ENCODE peak calls at places on chromosomes 5 and 9, in seven cellular contexts. One of them, this sample, is unnamed.

GRCh38 chr5:44365351-44365750 is 23.9 kb downstream of the FGF10 start:
- DNase-seq in OCI-LY7: no peak
- DNase-seq in T-helper 9 cell: no peak
- DNase-seq in GM20000: no peak
- DNase-seq in activated T-helper 1 cell treated with anti-CD3 and anti-CD28 coated beads, Interleukin-2, amount 50 U/mL, for 16 hours: no peak
- DNase-seq in GOT3: no peak
- DNase-seq in left ventricle myocardium inferior: no peak
- DNase-seq in this sample: no peak

GRCh38 chr5:68918306-68918705 is 175.5 kb upstream of the SLC30A5 start:
- DNase-seq in OCI-LY7: no peak
- DNase-seq in T-helper 9 cell: no peak
- DNase-seq in GM20000: no peak
- DNase-seq in activated T-helper 1 cell treated with anti-CD3 and anti-CD28 coated beads, Interleukin-2, amount 50 U/mL, for 16 hours: no peak
- DNase-seq in GOT3: no peak
- DNase-seq in left ventricle myocardium inferior: no peak
- DNase-seq in this sample: no peak

GRCh38 chr5:16913840-16914435 is 22.1 kb downstream of the MYO10 start:
- DNase-seq in OCI-LY7: no peak
- DNase-seq in T-helper 9 cell: no peak
- DNase-seq in GM20000: no peak
- DNase-seq in activated T-helper 1 cell treated with anti-CD3 and anti-CD28 coated beads, Interleukin-2, amount 50 U/mL, for 16 hours: no peak
- DNase-seq in GOT3: no peak
- DNase-seq in left ventricle myocardium inferior: no peak
- DNase-seq in this sample: no peak

GRCh38 chr9:122051401-122052346 is 41.4 kb downstream of the TTLL11 start:
- DNase-seq in OCI-LY7: no peak
- DNase-seq in T-helper 9 cell: no peak
- DNase-seq in GM20000: peak
- DNase-seq in activated T-helper 1 cell treated with anti-CD3 and anti-CD28 coated beads, Interleukin-2, amount 50 U/mL, for 16 hours: no peak
- DNase-seq in GOT3: no peak
- DNase-seq in left ventricle myocardium inferior: no peak
- DNase-seq in this sample: no peak

GRCh38 chr5:38994329-38994927 is 79.8 kb downstream of the RICTOR start:
- DNase-seq in OCI-LY7: no peak
- DNase-seq in T-helper 9 cell: no peak
- DNase-seq in GM20000: peak
- DNase-seq in activated T-helper 1 cell treated with anti-CD3 and anti-CD28 coated beads, Interleukin-2, amount 50 U/mL, for 16 hours: no peak
- DNase-seq in GOT3: no peak
- DNase-seq in left ventricle myocardium inferior: no peak
- DNase-seq in this sample: peak

GRCh38 chr9:98146101-98146991 is 27.3 kb upstream of the TRIM14 start:
- DNase-seq in OCI-LY7: no peak
- DNase-seq in T-helper 9 cell: no peak
- DNase-seq in GM20000: peak
- DNase-seq in activated T-helper 1 cell treated with anti-CD3 and anti-CD28 coated beads, Interleukin-2, amount 50 U/mL, for 16 hours: no peak
- DNase-seq in GOT3: no peak
- DNase-seq in left ventricle myocardium inferior: peak
- DNase-seq in this sample: peak

GRCh38 chr9:101479337-101480045 is 43.9 kb upstream of the ALDOB start:
- DNase-seq in OCI-LY7: no peak
- DNase-seq in T-helper 9 cell: no peak
- DNase-seq in GM20000: no peak
- DNase-seq in activated T-helper 1 cell treated with anti-CD3 and anti-CD28 coated beads, Interleukin-2, amount 50 U/mL, for 16 hours: no peak
- DNase-seq in GOT3: no peak
- DNase-seq in left ventricle myocardium inferior: no peak
- DNase-seq in this sample: no peak

GRCh38 chr9:86126998-86127972 is 27.9 kb upstream of the GOLM1 start:
- DNase-seq in OCI-LY7: no peak
- DNase-seq in T-helper 9 cell: no peak
- DNase-seq in GM20000: no peak
- DNase-seq in activated T-helper 1 cell treated with anti-CD3 and anti-CD28 coated beads, Interleukin-2, amount 50 U/mL, for 16 hours: no peak
- DNase-seq in GOT3: no peak
- DNase-seq in left ventricle myocardium inferior: peak
- DNase-seq in this sample: no peak

GRCh38 chr5:173920024-173920753 is 32.0 kb downstream of the CPEB4 start:
- DNase-seq in OCI-LY7: no peak
- DNase-seq in T-helper 9 cell: no peak
- DNase-seq in GM20000: no peak
- DNase-seq in activated T-helper 1 cell treated with anti-CD3 and anti-CD28 coated beads, Interleukin-2, amount 50 U/mL, for 16 hours: no peak
- DNase-seq in GOT3: no peak
- DNase-seq in left ventricle myocardium inferior: no peak
- DNase-seq in this sample: no peak

GRCh38 chr5:35263266-35263665 is 33.0 kb upstream of the PRLR start:
- DNase-seq in OCI-LY7: no peak
- DNase-seq in T-helper 9 cell: no peak
- DNase-seq in GM20000: no peak
- DNase-seq in activated T-helper 1 cell treated with anti-CD3 and anti-CD28 coated beads, Interleukin-2, amount 50 U/mL, for 16 hours: no peak
- DNase-seq in GOT3: no peak
- DNase-seq in left ventricle myocardium inferior: no peak
- DNase-seq in this sample: no peak

GRCh38 chr5:60613826-60614225 is 86.1 kb downstream of the DEPDC1B start:
- DNase-seq in OCI-LY7: no peak
- DNase-seq in T-helper 9 cell: no peak
- DNase-seq in GM20000: no peak
- DNase-seq in activated T-helper 1 cell treated with anti-CD3 and anti-CD28 coated beads, Interleukin-2, amount 50 U/mL, for 16 hours: no peak
- DNase-seq in GOT3: no peak
- DNase-seq in left ventricle myocardium inferior: no peak
- DNase-seq in this sample: no peak

GRCh38 chr9:29556746-29557145 is 1983.5 kb upstream of the C9orf72 start:
- DNase-seq in OCI-LY7: no peak
- DNase-seq in T-helper 9 cell: no peak
- DNase-seq in GM20000: no peak
- DNase-seq in activated T-helper 1 cell treated with anti-CD3 and anti-CD28 coated beads, Interleukin-2, amount 50 U/mL, for 16 hours: no peak
- DNase-seq in GOT3: no peak
- DNase-seq in left ventricle myocardium inferior: no peak
- DNase-seq in this sample: no peak

GRCh38 chr9:92774274-92774673 is 9.6 kb upstream of the BICD2 start:
- DNase-seq in OCI-LY7: no peak
- DNase-seq in T-helper 9 cell: no peak
- DNase-seq in GM20000: no peak
- DNase-seq in activated T-helper 1 cell treated with anti-CD3 and anti-CD28 coated beads, Interleukin-2, amount 50 U/mL, for 16 hours: no peak
- DNase-seq in GOT3: no peak
- DNase-seq in left ventricle myocardium inferior: no peak
- DNase-seq in this sample: peak

GRCh38 chr5:164091836-164092235 is 586.4 kb downstream of the MAT2B start:
- DNase-seq in OCI-LY7: no peak
- DNase-seq in T-helper 9 cell: no peak
- DNase-seq in GM20000: no peak
- DNase-seq in activated T-helper 1 cell treated with anti-CD3 and anti-CD28 coated beads, Interleukin-2, amount 50 U/mL, for 16 hours: no peak
- DNase-seq in GOT3: no peak
- DNase-seq in left ventricle myocardium inferior: no peak
- DNase-seq in this sample: no peak

GRCh38 chr9:116027096-116027495 is 126.5 kb upstream of the PAPPA start:
- DNase-seq in OCI-LY7: no peak
- DNase-seq in T-helper 9 cell: no peak
- DNase-seq in GM20000: no peak
- DNase-seq in activated T-helper 1 cell treated with anti-CD3 and anti-CD28 coated beads, Interleukin-2, amount 50 U/mL, for 16 hours: no peak
- DNase-seq in GOT3: no peak
- DNase-seq in left ventricle myocardium inferior: no peak
- DNase-seq in this sample: no peak

GRCh38 chr9:115882911-115883310 is 270.7 kb upstream of the PAPPA start:
- DNase-seq in OCI-LY7: no peak
- DNase-seq in T-helper 9 cell: no peak
- DNase-seq in GM20000: no peak
- DNase-seq in activated T-helper 1 cell treated with anti-CD3 and anti-CD28 coated beads, Interleukin-2, amount 50 U/mL, for 16 hours: no peak
- DNase-seq in GOT3: no peak
- DNase-seq in left ventricle myocardium inferior: no peak
- DNase-seq in this sample: no peak

GRCh38 chr5:10145922-10146321 is 103.8 kb downstream of the ATPSCKMT start:
- DNase-seq in OCI-LY7: peak
- DNase-seq in T-helper 9 cell: no peak
- DNase-seq in GM20000: no peak
- DNase-seq in activated T-helper 1 cell treated with anti-CD3 and anti-CD28 coated beads, Interleukin-2, amount 50 U/mL, for 16 hours: no peak
- DNase-seq in GOT3: no peak
- DNase-seq in left ventricle myocardium inferior: no peak
- DNase-seq in this sample: peak

GRCh38 chr9:2701070-2701469 is 16.2 kb upstream of the KCNV2 start:
- DNase-seq in OCI-LY7: no peak
- DNase-seq in T-helper 9 cell: no peak
- DNase-seq in GM20000: no peak
- DNase-seq in activated T-helper 1 cell treated with anti-CD3 and anti-CD28 coated beads, Interleukin-2, amount 50 U/mL, for 16 hours: no peak
- DNase-seq in GOT3: no peak
- DNase-seq in left ventricle myocardium inferior: no peak
- DNase-seq in this sample: no peak

GRCh38 chr9:96148634-96149138 is 153.3 kb downstream of the HSD17B3 start:
- DNase-seq in OCI-LY7: no peak
- DNase-seq in T-helper 9 cell: no peak
- DNase-seq in GM20000: no peak
- DNase-seq in activated T-helper 1 cell treated with anti-CD3 and anti-CD28 coated beads, Interleukin-2, amount 50 U/mL, for 16 hours: no peak
- DNase-seq in GOT3: no peak
- DNase-seq in left ventricle myocardium inferior: no peak
- DNase-seq in this sample: no peak

GRCh38 chr9:70091553-70091952 is 47.9 kb downstream of the MAMDC2 start:
- DNase-seq in OCI-LY7: no peak
- DNase-seq in T-helper 9 cell: no peak
- DNase-seq in GM20000: no peak
- DNase-seq in activated T-helper 1 cell treated with anti-CD3 and anti-CD28 coated beads, Interleukin-2, amount 50 U/mL, for 16 hours: no peak
- DNase-seq in GOT3: no peak
- DNase-seq in left ventricle myocardium inferior: no peak
- DNase-seq in this sample: no peak